ENCODE peak calls at places on chromosome 19, in nine cellular contexts. N is heart right ventricle; E is CD8-positive, alpha-beta memory T cell; G is pancreas; C is neuronal stem cell; J is Peyer's patch; S is fibroblast of lung; B is lower lobe of right lung; Y is Karpas-422. M is an unnamed sample. For H3K4me1, the result is how much of the 10 kb centered on the place peaks cover.

GRCh38 chr19:6708346-6708745 is 12.1 kb downstream of the C3 start:
- DNase-seq in N (no peak), E (no peak), G (no peak), C (no peak), J (no peak), S (no peak), B (no peak), Y (no peak), M (no peak)

GRCh38 chr19:19657397-19657783 is 6.1 kb downstream of the ATP13A1 start:
- DNase-seq in N (no peak), E (no peak), G (peak), C (no peak), J (no peak), S (peak), B (no peak), Y (no peak), M (no peak)

GRCh38 chr19:424546-424945 is 15.6 kb upstream of the C2CD4C start:
- DNase-seq in N (no peak), E (no peak), G (no peak), C (no peak), J (no peak), S (no peak), B (no peak), Y (no peak), M (no peak)

GRCh38 chr19:58556633-58557252 is 1.7 kb downstream of the UBE2M start:
- DNase-seq in N (no peak), E (no peak), G (peak), C (no peak), J (no peak), S (no peak), B (no peak), Y (no peak), M (no peak)

GRCh38 chr19:56140583-56141415 is at the start of gene ZNF444:
- DNase-seq in N (peak), E (peak), G (peak), C (peak), J (peak), S (peak), B (peak), Y (peak), M (peak)

GRCh38 chr19:57056972-57057371 is 62.8 kb upstream of the USP29 start:
- DNase-seq in N (no peak), E (no peak), G (no peak), C (no peak), J (no peak), S (no peak), B (no peak), Y (no peak), M (no peak)

GRCh38 chr19:4391701-4392543 is 8.4 kb downstream of the SH3GL1 start:
- DNase-seq in N (peak), E (no peak), G (no peak), C (no peak), J (no peak), S (peak), B (no peak), Y (no peak), M (peak)

GRCh38 chr19:50898018-50898417 is 13.2 kb downstream of the KLK4 start:
- DNase-seq in N (no peak), E (no peak), G (no peak), C (no peak), J (no peak), S (no peak), B (no peak), Y (no peak), M (no peak)

GRCh38 chr19:47225746-47226425 is 5.1 kb downstream of the BBC3 start:
- DNase-seq in N (peak), E (peak), G (peak), C (peak), J (peak), S (peak), B (peak), Y (peak), M (peak)

GRCh38 chr19:29851769-29852521 is 40.2 kb downstream of the CCNE1 start:
- DNase-seq in N (no peak), E (no peak), G (no peak), C (no peak), J (no peak), S (no peak), B (no peak), Y (no peak), M (no peak)

GRCh38 chr19:54660967-54661366 is 1.8 kb upstream of the LILRB4 start:
- DNase-seq in N (no peak), E (no peak), G (no peak), C (no peak), J (no peak), S (no peak), B (no peak), Y (no peak), M (no peak)

GRCh38 chr19:21256722-21257121 is 72.5 kb downstream of the ZNF708 start:
- DNase-seq in N (no peak), E (no peak), G (no peak), C (no peak), J (no peak), S (peak), B (no peak), Y (peak), M (peak)

GRCh38 chr19:19205416-19206410 is 2.5 kb upstream of the NR2C2AP start:
- DNase-seq in N (no peak), E (no peak), G (no peak), C (no peak), J (no peak), S (no peak), B (no peak), Y (no peak), M (no peak)

GRCh38 chr19:6020166-6020967 is 42.4 kb upstream of the RANBP3 start:
- DNase-seq in N (no peak), E (no peak), G (peak), C (no peak), J (no peak), S (no peak), B (peak), Y (no peak), M (no peak)

GRCh38 chr19:46725036-46725820 is 8.3 kb upstream of the PRKD2 start:
- DNase-seq in N (no peak), E (no peak), G (no peak), C (no peak), J (no peak), S (no peak), B (no peak), Y (peak), M (no peak)

GRCh38 chr19:51257471-51257870 is 6.6 kb downstream of the SIGLECL1 start:
- DNase-seq in N (no peak), E (no peak), G (no peak), C (no peak), J (no peak), S (no peak), B (no peak), Y (no peak), M (no peak)

GRCh38 chr19:732325-733069 is 18.4 kb upstream of the MISP start:
- DNase-seq in N (no peak), E (no peak), G (no peak), C (no peak), J (no peak), S (no peak), B (no peak), Y (no peak), M (no peak)

GRCh38 chr19:32852216-32852615 is 17.4 kb downstream of the SLC7A9 start:
- DNase-seq in N (no peak), E (no peak), G (no peak), C (no peak), J (no peak), S (no peak), B (no peak), Y (no peak), M (no peak)

GRCh38 chr19:6674868-6675305 is 4.9 kb upstream of the TNFSF14 start:
- DNase-seq in N (peak), E (peak), G (no peak), C (peak), J (peak), S (peak), B (peak), Y (peak), M (peak)

GRCh38 chr19:50835785-50836542 is 2.6 kb upstream of the KLK15 start:
- DNase-seq in N (peak), E (peak), G (peak), C (peak), J (peak), S (peak), B (peak), Y (peak), M (peak)

GRCh38 chr19:35350591-35350990 is 2.9 kb downstream of the FFAR1 start:
- DNase-seq in N (no peak), E (no peak), G (no peak), C (no peak), J (no peak), S (no peak), B (peak), Y (peak), M (no peak)

GRCh38 chr19:14113762-14114414 is 3.7 kb downstream of the PRKACA start:
- DNase-seq in N (no peak), E (peak), G (peak), C (no peak), J (no peak), S (no peak), B (peak), Y (peak), M (no peak)

GRCh38 chr19:10748924-10749434 is 31.1 kb downstream of the DNM2 start:
- DNase-seq in N (no peak), E (no peak), G (peak), C (no peak), J (no peak), S (peak), B (peak), Y (no peak), M (peak)

GRCh38 chr19:19591133-19591825 is 27.2 kb downstream of the PBX4 start:
- DNase-seq in N (no peak), E (peak), G (peak), C (no peak), J (peak), S (peak), B (no peak), Y (no peak), M (peak)

GRCh38 chr19:39413903-39414608 is 1.6 kb downstream of the PLEKHG2 start:
- DNase-seq in N (no peak), E (no peak), G (peak), C (no peak), J (no peak), S (no peak), B (no peak), Y (peak), M (no peak)
- H3K4me1 ChIP-seq in N (half or more), E (under half), G (under half), C (under half), J (under half), S (under half), B (under half), Y (under half), M (under half)

GRCh38 chr19:18089726-18090125 is 3.0 kb upstream of the IL12RB1 start:
- DNase-seq in N (no peak), E (no peak), G (no peak), C (no peak), J (no peak), S (no peak), B (no peak), Y (no peak), M (no peak)

GRCh38 chr19:18090545-18091216 is 3.9 kb upstream of the IL12RB1 start:
- DNase-seq in N (no peak), E (no peak), G (no peak), C (no peak), J (no peak), S (no peak), B (no peak), Y (no peak), M (no peak)

GRCh38 chr19:18083929-18084684 is 2.6 kb downstream of the IL12RB1 start:
- DNase-seq in N (no peak), E (no peak), G (no peak), C (no peak), J (no peak), S (no peak), B (no peak), Y (no peak), M (no peak)

GRCh38 chr19:18086590-18087138 is at the start of gene IL12RB1:
- DNase-seq in N (no peak), E (peak), G (no peak), C (no peak), J (peak), S (no peak), B (peak), Y (peak), M (no peak)

GRCh38 chr19:18085702-18086457 is 854 bp downstream of the IL12RB1 start:
- DNase-seq in N (no peak), E (no peak), G (no peak), C (no peak), J (no peak), S (no peak), B (no peak), Y (no peak), M (no peak)
- H3K4me1 ChIP-seq in N (under half), E (half or more), G (under half), C (under half), J (under half), S (under half), B (under half), Y (under half), M (under half)

GRCh38 chr19:42553292-42554045 is 25.2 kb upstream of the CEACAM1 start:
- DNase-seq in N (peak), E (no peak), G (no peak), C (no peak), J (no peak), S (peak), B (no peak), Y (no peak), M (peak)
- H3K4me1 ChIP-seq in N (under half), E (under half), G (under half), C (under half), J (under half), S (under half), B (under half), Y (under half), M (under half)

GRCh38 chr19:43782311-43782660 is 1.5 kb upstream of the KCNN4 start:
- DNase-seq in N (no peak), E (no peak), G (no peak), C (no peak), J (no peak), S (no peak), B (no peak), Y (no peak), M (no peak)
- H3K4me1 ChIP-seq in N (under half), E (half or more), G (under half), C (under half), J (half or more), S (under half), B (under half), Y (under half), M (half or more)

GRCh38 chr19:45098521-45099464 is 5.8 kb downstream of the PPP1R37 start:
- DNase-seq in N (peak), E (no peak), G (no peak), C (no peak), J (no peak), S (peak), B (no peak), Y (no peak), M (no peak)

GRCh38 chr19:45095496-45096413 is 2.8 kb downstream of the PPP1R37 start:
- DNase-seq in N (no peak), E (no peak), G (no peak), C (no peak), J (no peak), S (no peak), B (no peak), Y (no peak), M (no peak)

GRCh38 chr19:45096700-45097099 is 3.7 kb downstream of the PPP1R37 start:
- DNase-seq in N (no peak), E (no peak), G (no peak), C (no peak), J (no peak), S (no peak), B (no peak), Y (no peak), M (no peak)

GRCh38 chr19:45097776-45098520 is 5.0 kb downstream of the PPP1R37 start:
- DNase-seq in N (peak), E (no peak), G (no peak), C (no peak), J (no peak), S (peak), B (no peak), Y (no peak), M (peak)

GRCh38 chr19:45097450-45097775 is 4.4 kb downstream of the PPP1R37 start:
- DNase-seq in N (no peak), E (no peak), G (no peak), C (no peak), J (no peak), S (no peak), B (no peak), Y (no peak), M (no peak)
- H3K4me1 ChIP-seq in N (half or more), E (half or more), G (under half), C (half or more), J (half or more), S (under half), B (half or more), Y (under half), M (under half)

DNA sequence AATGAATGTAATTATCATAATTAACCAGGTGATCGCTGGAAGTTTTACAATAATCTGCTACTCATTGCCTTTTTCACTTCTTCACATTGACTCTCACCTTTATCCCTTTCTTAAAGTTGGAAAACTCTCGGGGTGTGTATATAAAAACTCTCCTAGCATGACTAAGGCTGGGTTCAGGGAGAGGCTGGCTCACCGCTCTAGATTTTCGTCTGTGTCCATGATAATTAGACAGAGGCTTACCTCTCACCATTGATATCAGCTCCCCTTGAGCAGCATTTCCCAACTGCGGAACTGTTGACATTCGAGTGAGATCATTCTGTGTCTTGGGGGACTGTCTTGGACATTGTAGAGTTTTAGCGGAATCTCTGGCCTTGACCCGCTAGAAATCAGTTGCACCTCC is 39.4 kb downstream of the NFIX start:
- DNase-seq in N (no peak), E (no peak), G (no peak), C (no peak), J (no peak), S (no peak), B (no peak), Y (no peak), M (peak)
- H3K4me1 ChIP-seq in N (half or more), E (under half), G (under half), C (under half), J (half or more), S (under half), B (half or more), Y (under half), M (half or more)